ENCODE peak calls at places on chromosomes 4 and X, in six cellular contexts. H is PC-3, D is colonic mucosa, I is neuronal stem cell, U is endodermal cell, N is DND-41. V is an unnamed sample.

GRCh38 chr4:151930372-151930771 is 169.6 kb upstream of the GATB start:
- DNase-seq in I (no peak), D (no peak), H (no peak), U (no peak), N (peak), V (no peak)

GRCh38 chr4:148716361-148717063 is 274.3 kb upstream of the NR3C2 start:
- DNase-seq in I (peak), U (no peak), H (peak), D (no peak), N (no peak), V (no peak)

GRCh38 chr4:18297684-18298083 is 276.1 kb upstream of the LCORL start:
- DNase-seq in H (no peak), N (no peak), U (no peak), D (no peak), I (no peak), V (no peak)

GRCh38 chr4:103994059-103994458 is 274.3 kb upstream of the TACR3 start:
- DNase-seq in H (peak), U (no peak), N (no peak), D (no peak), I (no peak), V (no peak)

GRCh38 chrX:46325312-46325877 is 219.8 kb downstream of the ZNF674 start:
- DNase-seq in N (no peak), U (peak), D (no peak), H (peak), I (no peak), V (peak)

GRCh38 chr4:84263415-84263814 is 235.7 kb downstream of the NKX6-1 start:
- DNase-seq in I (no peak), D (no peak), U (no peak), H (no peak), N (no peak), V (no peak)

GRCh38 chr4:184335520-184335919 is 117.8 kb upstream of the ENPP6 start:
- DNase-seq in U (no peak), I (no peak), D (no peak), N (no peak), H (no peak), V (no peak)

GRCh38 chrX:10350991-10351390 is 194.2 kb downstream of the CLCN4 start:
- DNase-seq in I (no peak), N (no peak), U (no peak), D (no peak), H (peak), V (no peak)

GRCh38 chrX:7574325-7574724 is 268.6 kb upstream of the VCX start:
- DNase-seq in H (peak), D (no peak), N (peak), U (peak), I (peak), V (no peak)

DNA sequence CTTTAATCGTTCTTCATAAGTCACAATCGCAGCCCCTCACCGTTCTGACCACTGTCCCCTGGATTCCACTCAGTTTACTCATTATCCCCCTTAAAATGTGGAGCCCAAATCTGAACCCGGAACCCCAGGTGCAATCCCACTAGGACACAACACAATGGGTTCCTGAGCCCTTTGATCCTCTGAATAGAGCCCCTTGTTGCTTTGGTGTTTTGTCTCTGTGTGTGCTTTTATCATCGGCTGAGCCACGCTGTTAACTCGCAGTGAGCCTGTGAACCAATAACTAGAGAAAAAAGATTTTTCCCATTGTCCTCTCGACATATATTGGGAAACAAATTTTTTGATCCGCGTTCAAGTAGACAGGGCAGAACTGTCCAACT is 654 bp upstream of the PDHA1 start:
- DNase-seq in H (no peak), D (no peak), N (no peak), U (no peak), I (peak), V (no peak)
- H3K27ac ChIP-seq in H (no peak), D (peak), N (peak), U (peak), I (peak), V (peak)

GRCh38 chr4:1779588-1780382 is 13.3 kb upstream of the FGFR3 start:
- DNase-seq in N (no peak), U (no peak), H (no peak), D (no peak), I (no peak), V (no peak)

GRCh38 chr4:1778642-1779392 is 14.3 kb upstream of the FGFR3 start:
- DNase-seq in D (no peak), H (no peak), U (no peak), I (no peak), N (no peak), V (no peak)

GRCh38 chr4:1775731-1776500 is 17.2 kb upstream of the FGFR3 start:
- DNase-seq in U (peak), I (no peak), H (peak), D (no peak), N (no peak), V (no peak)

GRCh38 chr4:1776521-1777161 is 16.5 kb upstream of the FGFR3 start:
- DNase-seq in I (no peak), N (no peak), U (no peak), D (no peak), H (no peak), V (no peak)

GRCh38 chr4:1777822-1778641 is 15.1 kb upstream of the FGFR3 start:
- DNase-seq in D (no peak), H (peak), U (peak), I (peak), N (no peak), V (no peak)
- H3K9ac ChIP-seq in D (no peak), H (no peak), U (no peak), I (peak), N (no peak), V (no peak)

DNA sequence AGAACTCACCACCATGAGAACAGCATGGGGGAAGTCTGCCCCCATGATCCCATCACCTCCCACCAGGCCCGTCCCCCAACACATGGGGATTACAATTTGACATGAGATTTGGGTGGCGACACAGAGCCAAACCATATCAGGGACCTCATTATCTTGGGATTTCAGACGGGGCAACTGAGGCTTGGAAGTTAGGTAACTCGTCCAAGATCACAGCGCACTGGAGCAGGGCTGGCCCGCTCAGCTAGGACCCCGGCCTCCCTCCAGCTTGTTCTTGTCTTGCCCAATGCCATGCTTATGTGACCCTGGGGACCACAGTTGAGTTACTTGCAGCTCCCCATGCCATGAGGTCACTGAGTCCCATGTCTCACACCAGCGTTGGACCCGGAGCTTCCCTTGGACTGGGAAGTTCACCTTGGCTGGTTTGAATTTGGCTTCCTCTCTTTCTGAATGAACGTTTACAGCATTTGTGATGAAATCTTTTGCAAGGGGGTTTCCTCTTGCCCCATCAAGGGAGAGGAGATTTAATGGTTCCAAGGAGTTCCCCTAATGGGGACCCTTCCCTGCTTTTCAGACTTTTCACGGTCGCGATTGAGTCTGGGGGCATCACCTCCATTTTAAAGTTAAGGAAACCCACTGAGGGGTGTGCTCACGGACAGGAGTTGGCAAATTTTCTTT is 18.2 kb downstream of the HTRA3 start:
- DNase-seq in I (no peak), H (no peak), N (no peak), D (no peak), U (no peak), V (peak)
- H3K4me3 ChIP-seq in I (no peak), H (no peak), N (no peak), D (no peak), U (no peak), V (no peak)

DNA sequence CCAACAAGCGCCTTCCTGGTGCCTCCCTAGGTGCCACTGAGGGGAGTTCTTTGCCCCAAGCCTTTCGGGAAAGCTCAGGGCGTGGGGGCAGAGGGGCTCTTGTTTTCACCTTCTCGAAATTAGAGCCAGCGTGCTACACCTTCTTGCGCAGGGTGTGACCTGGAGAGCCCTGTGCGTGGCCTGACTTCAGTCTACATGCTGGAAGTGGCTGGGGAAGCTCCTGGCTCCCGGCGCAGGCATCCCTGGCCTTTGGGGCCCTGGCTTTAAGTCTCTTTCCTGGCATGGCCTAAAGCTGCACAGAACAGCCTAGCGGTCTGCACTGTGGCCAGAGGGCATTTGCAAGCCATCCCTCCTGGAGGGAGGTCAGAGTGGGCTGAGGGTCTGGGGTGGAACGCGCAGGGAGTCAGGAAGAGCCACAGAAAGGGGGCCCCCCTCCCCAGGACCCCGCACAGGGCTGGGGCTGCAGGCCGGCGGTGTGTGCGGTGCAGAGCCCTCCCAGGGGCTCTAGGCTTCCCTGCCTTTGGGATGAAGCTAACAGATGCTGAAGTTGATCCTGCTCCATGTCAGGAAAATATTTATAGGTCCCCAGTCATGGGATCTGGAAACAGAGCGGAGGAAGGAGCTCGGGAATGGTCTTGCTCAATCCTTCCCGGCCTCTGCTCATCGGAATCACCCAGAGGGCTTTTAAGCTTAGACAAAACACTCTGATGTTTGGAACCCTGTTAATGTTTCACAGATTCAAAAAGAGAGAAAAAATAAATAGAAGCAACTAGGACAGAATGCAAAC is 781 bp upstream of the SPON2 start:
- DNase-seq in U (peak), I (no peak), D (peak), N (no peak), H (no peak), V (no peak)
- H3K27ac ChIP-seq in U (no peak), I (no peak), D (peak), N (no peak), H (no peak), V (no peak)

GRCh38 chr4:110091426-110091825 is 107.0 kb downstream of the ELOVL6 start:
- DNase-seq in I (no peak), H (peak), N (no peak), U (no peak), D (no peak), V (no peak)

GRCh38 chr4:110085131-110085530 is 113.3 kb downstream of the ELOVL6 start:
- DNase-seq in D (peak), H (peak), I (no peak), N (peak), U (no peak), V (no peak)

GRCh38 chr4:110084154-110084553 is 114.3 kb downstream of the ELOVL6 start:
- DNase-seq in N (no peak), H (no peak), I (no peak), U (no peak), D (no peak), V (no peak)

GRCh38 chr4:110088670-110089069 is 109.7 kb downstream of the ELOVL6 start:
- DNase-seq in D (no peak), U (no peak), I (no peak), N (peak), H (peak), V (no peak)

DNA sequence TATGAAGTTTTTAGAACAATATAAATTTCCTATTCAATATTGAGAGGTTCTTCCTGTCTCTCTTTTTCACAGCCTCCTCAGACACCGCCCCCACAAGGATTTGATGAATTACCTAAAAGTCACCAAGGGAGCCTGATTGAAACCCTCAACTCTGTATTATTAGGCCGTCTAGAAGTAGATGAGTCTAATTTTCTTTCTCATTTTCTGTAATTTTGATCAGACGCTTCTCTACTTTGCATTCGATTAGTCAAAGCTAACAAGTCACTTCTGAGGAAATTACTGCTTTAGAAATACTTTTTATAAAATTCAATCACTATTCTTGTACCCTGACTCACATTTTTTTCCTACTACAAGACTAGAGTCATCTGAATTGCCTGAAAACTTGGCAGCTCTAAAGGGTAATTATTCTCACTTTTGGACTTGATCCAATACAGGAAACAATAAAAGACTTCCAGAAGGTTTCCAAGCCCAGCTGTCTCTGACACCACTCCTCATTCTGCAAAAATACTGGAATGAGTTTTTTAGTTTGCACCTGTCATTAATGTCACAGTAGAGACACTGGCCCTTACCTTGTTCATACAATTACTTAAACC is 111.2 kb downstream of the ELOVL6 start:
- DNase-seq in U (no peak), N (no peak), D (no peak), I (no peak), H (peak), V (no peak)
- H3K9ac ChIP-seq in U (no peak), N (no peak), D (no peak), I (no peak), H (no peak), V (no peak)

DNA sequence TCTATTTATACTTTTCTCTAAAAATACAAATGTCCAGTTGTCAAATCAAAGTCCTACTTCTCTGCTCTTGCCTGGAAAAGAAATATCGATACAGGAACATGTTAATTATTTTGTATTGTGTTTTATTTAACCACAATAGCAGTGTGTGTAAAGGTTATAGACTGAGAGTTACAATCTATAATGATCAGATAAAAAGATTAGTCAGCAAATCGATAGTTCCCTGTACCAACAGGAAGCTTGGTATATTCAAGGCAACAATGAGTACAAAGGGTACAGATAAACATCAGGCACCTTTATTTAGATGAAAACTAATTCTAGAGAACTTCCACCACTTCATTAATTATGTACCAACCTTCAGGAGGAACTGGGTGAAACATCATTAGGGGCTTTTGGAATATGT is 469.5 kb downstream of the GBA3 start:
- DNase-seq in N (no peak), H (no peak), U (no peak), D (no peak), I (no peak), V (no peak)
- H3K4me3 ChIP-seq in N (no peak), H (no peak), U (no peak), D (no peak), I (no peak), V (no peak)

GRCh38 chrX:3370656-3371055 is 24.2 kb upstream of the MXRA5 start:
- DNase-seq in N (no peak), D (no peak), U (no peak), H (no peak), I (no peak), V (no peak)

DNA sequence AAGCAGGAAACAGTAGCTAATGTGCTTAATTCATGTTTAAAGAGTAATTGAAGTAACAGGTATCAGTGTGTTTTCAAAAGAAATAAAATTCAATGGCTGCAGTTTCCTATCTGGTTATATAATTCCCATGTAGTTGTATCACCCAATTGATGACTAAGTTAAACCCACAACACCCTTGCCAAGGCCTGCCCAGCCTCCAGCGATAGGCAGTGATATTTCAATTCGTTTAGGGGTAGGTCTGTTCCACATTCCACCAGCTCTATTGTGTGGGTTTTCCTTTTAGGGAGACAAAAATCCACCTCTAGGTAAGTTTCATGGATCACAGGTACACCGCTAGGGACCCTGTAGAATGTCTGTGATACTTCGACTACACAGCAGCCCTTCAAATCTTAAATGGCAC is 24.7 kb upstream of the MXRA5 start:
- DNase-seq in H (no peak), D (no peak), U (no peak), I (no peak), N (no peak), V (no peak)
- H3K27ac ChIP-seq in H (no peak), D (no peak), U (no peak), I (no peak), N (no peak), V (no peak)

GRCh38 chr4:10094841-10095240 is 21.8 kb downstream of the WDR1 start:
- DNase-seq in U (no peak), N (peak), I (no peak), D (no peak), H (no peak), V (peak)

GRCh38 chr4:10096201-10096975 is 20.2 kb downstream of the WDR1 start:
- DNase-seq in I (no peak), H (peak), N (peak), D (peak), U (no peak), V (peak)

GRCh38 chr4:10096976-10097330 is 19.6 kb downstream of the WDR1 start:
- DNase-seq in H (no peak), N (no peak), I (no peak), D (no peak), U (no peak), V (no peak)

GRCh38 chr4:10093801-10094552 is 22.6 kb downstream of the WDR1 start:
- DNase-seq in D (no peak), U (no peak), I (no peak), H (no peak), N (peak), V (peak)

DNA sequence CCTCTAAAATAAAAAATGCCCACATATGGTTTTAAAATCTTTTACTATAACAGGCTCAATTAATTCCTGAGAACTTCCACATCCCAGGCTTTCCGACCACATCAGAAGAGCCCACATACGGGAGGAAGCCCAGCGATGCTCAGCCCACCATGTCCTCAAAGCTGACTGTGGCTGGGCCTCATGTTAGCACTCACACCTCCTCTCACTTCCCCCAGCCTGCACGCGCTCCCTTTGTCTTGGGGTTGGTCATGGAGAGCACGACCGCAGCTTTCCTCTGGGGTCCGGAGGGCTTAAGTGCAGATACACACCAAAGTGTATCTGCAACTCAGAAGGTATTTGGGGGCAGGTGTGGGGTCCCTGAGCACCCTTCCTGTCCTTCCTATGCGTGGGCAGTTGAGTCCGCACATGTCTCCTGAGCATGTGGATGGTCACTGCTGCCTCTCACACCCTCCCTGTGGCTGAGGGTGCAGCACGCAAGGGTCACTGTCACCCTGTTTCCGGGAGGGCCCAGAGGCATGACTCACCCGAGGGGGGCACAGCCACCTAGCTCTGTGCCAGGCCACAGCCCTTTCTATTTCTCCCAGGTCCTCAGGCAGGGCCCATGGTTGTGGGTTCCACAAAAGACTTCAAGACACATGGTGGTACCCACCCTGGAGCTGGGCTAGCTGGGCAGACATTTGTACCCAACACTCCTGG is 21.2 kb downstream of the WDR1 start:
- DNase-seq in U (no peak), D (no peak), I (no peak), H (peak), N (no peak), V (peak)
- H3K9ac ChIP-seq in U (no peak), D (peak), I (no peak), H (peak), N (no peak), V (no peak)

GRCh38 chr4:15777697-15778096 is 431 bp upstream of the CD38 start:
- DNase-seq in H (no peak), I (no peak), U (no peak), D (no peak), N (no peak), V (no peak)
- H3K4me3 ChIP-seq in H (no peak), I (no peak), U (peak), D (no peak), N (peak), V (no peak)

V was measured in kidney.